ENCODE peak calls at places on chromosomes 4 and X, in five cellular contexts. One of them, this sample, is unnamed.

GRCh38 chrX:130144509-130144908 is 21.1 kb downstream of the AIFM1 start:
- DNase-seq in mesenchymal stem cell: no peak
- DNase-seq in mesendoderm: no peak
- DNase-seq in neuronal stem cell: no peak
- DNase-seq in IMR-90: peak
- DNase-seq in this sample: no peak

GRCh38 chrX:110409925-110410324 is 51.3 kb downstream of the RTL9 start:
- DNase-seq in mesendoderm: no peak
- DNase-seq in neuronal stem cell: no peak
- DNase-seq in mesenchymal stem cell: peak
- DNase-seq in IMR-90: peak
- DNase-seq in this sample: no peak

GRCh38 chrX:76555816-76556215 is 128.3 kb downstream of the MAGEE1 start:
- DNase-seq in mesendoderm: peak
- DNase-seq in neuronal stem cell: peak
- DNase-seq in IMR-90: peak
- DNase-seq in mesenchymal stem cell: no peak
- DNase-seq in this sample: peak

GRCh38 chrX:13252726-13253125 is 67.1 kb downstream of the ATXN3L start:
- DNase-seq in neuronal stem cell: no peak
- DNase-seq in IMR-90: peak
- DNase-seq in mesendoderm: no peak
- DNase-seq in mesenchymal stem cell: no peak
- DNase-seq in this sample: no peak

GRCh38 chrX:44785652-44786051 is 58.2 kb upstream of the DUSP21 start:
- DNase-seq in mesendoderm: no peak
- DNase-seq in neuronal stem cell: no peak
- DNase-seq in mesenchymal stem cell: no peak
- DNase-seq in IMR-90: peak
- DNase-seq in this sample: no peak

GRCh38 chr4:155954939-155955338 is 1.3 kb upstream of the CTSO start:
- DNase-seq in mesenchymal stem cell: no peak
- DNase-seq in mesendoderm: no peak
- DNase-seq in neuronal stem cell: no peak
- DNase-seq in IMR-90: peak
- DNase-seq in this sample: no peak

GRCh38 chr4:85725727-85726170 is 250.8 kb downstream of the ARHGAP24 start:
- DNase-seq in mesenchymal stem cell: no peak
- DNase-seq in mesendoderm: peak
- DNase-seq in neuronal stem cell: no peak
- DNase-seq in IMR-90: no peak
- DNase-seq in this sample: no peak

GRCh38 chr4:625631-626031 is 258 bp downstream of the PDE6B start:
- DNase-seq in neuronal stem cell: no peak
- DNase-seq in IMR-90: no peak
- DNase-seq in mesenchymal stem cell: no peak
- DNase-seq in mesendoderm: no peak
- DNase-seq in this sample: no peak

GRCh38 chrX:12970691-12971202 is 4.2 kb upstream of the TMSB4X start:
- DNase-seq in IMR-90: peak
- DNase-seq in neuronal stem cell: no peak
- DNase-seq in mesenchymal stem cell: peak
- DNase-seq in mesendoderm: peak
- DNase-seq in this sample: peak

GRCh38 chr4:100736651-100737450 is 219.0 kb upstream of the EMCN start:
- DNase-seq in neuronal stem cell: peak
- DNase-seq in IMR-90: peak
- DNase-seq in mesendoderm: peak
- DNase-seq in mesenchymal stem cell: peak
- DNase-seq in this sample: no peak

GRCh38 chr4:138188406-138189084 is 53.6 kb downstream of the SLC7A11 start:
- DNase-seq in mesendoderm: peak
- DNase-seq in neuronal stem cell: no peak
- DNase-seq in mesenchymal stem cell: no peak
- DNase-seq in IMR-90: peak
- DNase-seq in this sample: no peak

GRCh38 chr4:1031956-1032795 is 20.8 kb downstream of the FGFRL1 start:
- DNase-seq in mesendoderm: no peak
- DNase-seq in mesenchymal stem cell: no peak
- DNase-seq in IMR-90: no peak
- DNase-seq in neuronal stem cell: no peak
- DNase-seq in this sample: no peak

GRCh38 chrX:153766098-153766817 is 2.2 kb downstream of the PLXNB3 start:
- DNase-seq in IMR-90: peak
- DNase-seq in mesenchymal stem cell: peak
- DNase-seq in mesendoderm: peak
- DNase-seq in neuronal stem cell: no peak
- DNase-seq in this sample: peak

GRCh38 chr4:16818005-16818404 is 80.4 kb downstream of the LDB2 start:
- DNase-seq in IMR-90: no peak
- DNase-seq in mesendoderm: peak
- DNase-seq in mesenchymal stem cell: no peak
- DNase-seq in neuronal stem cell: no peak
- DNase-seq in this sample: no peak
- H2BK120ac ChIP-seq in IMR-90: no peak
- H2BK120ac ChIP-seq in mesendoderm: no peak
- H2BK120ac ChIP-seq in mesenchymal stem cell: no peak
- H2BK120ac ChIP-seq in neuronal stem cell: no peak
- H2BK120ac ChIP-seq in this sample: no peak

DNA sequence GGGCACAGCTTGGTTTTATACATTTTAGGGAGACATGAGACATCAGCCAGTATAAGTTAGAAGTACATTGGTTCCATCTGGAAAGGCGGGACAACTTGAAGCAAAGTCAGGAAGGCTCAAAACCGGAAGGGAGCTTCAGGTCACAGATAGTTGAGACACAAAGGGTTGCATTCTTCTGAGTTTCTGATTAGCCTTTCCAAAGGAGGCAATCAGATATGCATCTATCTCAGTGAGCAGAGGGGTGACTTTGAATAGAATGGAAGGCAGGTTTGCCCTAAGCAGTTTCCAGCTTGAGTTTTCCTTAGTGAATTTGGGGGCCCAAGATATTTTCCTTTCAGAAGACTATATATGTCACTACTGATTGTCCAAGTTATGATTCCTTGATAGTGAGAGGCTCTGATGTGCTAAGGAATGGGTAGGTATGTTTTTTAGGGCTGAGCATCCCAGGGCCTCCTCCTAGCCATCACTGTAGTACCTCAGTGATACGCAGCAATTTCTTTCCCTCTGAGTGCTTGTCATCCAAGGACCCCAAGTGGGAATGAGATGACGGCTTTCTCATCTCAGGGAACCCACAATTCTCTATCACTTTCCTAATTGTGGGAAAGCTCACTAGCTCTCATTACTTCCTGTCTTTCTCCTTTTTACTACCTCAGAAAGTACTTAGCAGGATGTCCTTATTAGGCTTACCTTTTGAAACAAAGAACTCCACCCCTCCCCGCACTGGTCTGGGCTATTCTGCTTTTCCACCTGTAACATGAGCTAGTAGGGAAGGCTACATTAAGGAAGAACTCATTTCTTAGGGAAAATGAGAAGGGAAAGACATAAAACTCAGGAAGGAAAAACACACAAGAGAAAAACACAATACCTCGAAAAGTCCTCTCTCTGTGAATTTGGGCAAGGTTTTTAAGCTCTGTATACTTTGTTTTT is 632.7 kb downstream of the RAPGEF2 start:
- DNase-seq in mesendoderm: peak
- DNase-seq in IMR-90: no peak
- DNase-seq in mesenchymal stem cell: no peak
- DNase-seq in neuronal stem cell: no peak
- DNase-seq in this sample: no peak
- H2BK120ac ChIP-seq in mesendoderm: peak
- H2BK120ac ChIP-seq in IMR-90: no peak
- H2BK120ac ChIP-seq in mesenchymal stem cell: no peak
- H2BK120ac ChIP-seq in neuronal stem cell: no peak
- H2BK120ac ChIP-seq in this sample: no peak

DNA sequence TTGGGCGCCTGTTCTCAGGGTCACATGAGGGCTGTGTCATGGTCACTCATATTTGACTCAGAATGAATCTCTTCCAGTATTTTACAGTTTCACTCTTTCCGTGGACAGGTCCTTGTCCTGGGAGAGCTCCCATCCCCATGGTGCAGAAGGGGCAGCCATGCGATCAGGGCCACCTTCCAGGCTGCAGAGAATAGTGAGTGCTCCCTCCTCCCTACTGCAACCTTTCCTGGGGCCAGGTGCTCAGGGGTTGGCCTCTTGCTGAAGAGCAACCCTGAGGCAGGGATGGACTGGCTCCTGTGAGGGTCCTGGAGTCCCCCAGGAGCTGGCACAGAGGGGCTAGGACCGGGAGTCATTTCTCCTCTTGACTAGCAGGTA is 108.4 kb downstream of the ABLIM2 start:
- DNase-seq in mesenchymal stem cell: no peak
- DNase-seq in mesendoderm: no peak
- DNase-seq in neuronal stem cell: no peak
- DNase-seq in IMR-90: no peak
- DNase-seq in this sample: no peak
- H2BK120ac ChIP-seq in mesenchymal stem cell: no peak
- H2BK120ac ChIP-seq in mesendoderm: no peak
- H2BK120ac ChIP-seq in neuronal stem cell: peak
- H2BK120ac ChIP-seq in IMR-90: no peak
- H2BK120ac ChIP-seq in this sample: no peak

GRCh38 chr4:98110929-98111328 is 32.3 kb downstream of the STPG2 start:
- DNase-seq in mesenchymal stem cell: no peak
- DNase-seq in mesendoderm: no peak
- DNase-seq in neuronal stem cell: no peak
- DNase-seq in IMR-90: no peak
- DNase-seq in this sample: no peak

GRCh38 chr4:98113005-98113404 is 30.3 kb downstream of the STPG2 start:
- DNase-seq in mesenchymal stem cell: peak
- DNase-seq in IMR-90: peak
- DNase-seq in mesendoderm: peak
- DNase-seq in neuronal stem cell: peak
- DNase-seq in this sample: peak

DNA sequence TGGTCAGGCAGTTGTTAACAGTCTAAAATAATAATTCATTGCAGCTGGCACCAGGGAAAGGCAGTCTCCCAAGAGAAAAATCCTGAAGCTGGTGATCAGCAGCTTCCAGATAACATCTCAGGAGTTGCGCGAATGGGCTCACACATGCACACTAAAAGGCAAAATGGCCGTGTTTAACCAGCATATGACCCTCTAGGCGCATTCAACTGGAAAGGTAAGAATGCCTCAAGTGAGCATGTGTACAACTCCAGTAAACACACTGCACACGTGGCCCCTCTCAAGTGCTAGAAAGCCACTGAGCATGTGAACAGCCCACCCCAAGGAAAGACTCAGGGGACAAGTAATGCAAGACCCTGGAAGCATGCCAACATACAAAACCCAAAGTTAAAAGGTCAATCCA is 33.1 kb downstream of the STPG2 start:
- DNase-seq in IMR-90: no peak
- DNase-seq in neuronal stem cell: no peak
- DNase-seq in mesendoderm: no peak
- DNase-seq in mesenchymal stem cell: no peak
- DNase-seq in this sample: peak
- H2BK120ac ChIP-seq in IMR-90: no peak
- H2BK120ac ChIP-seq in neuronal stem cell: no peak
- H2BK120ac ChIP-seq in mesendoderm: no peak
- H2BK120ac ChIP-seq in mesenchymal stem cell: no peak
- H2BK120ac ChIP-seq in this sample: no peak

GRCh38 chr4:83855044-83855443 is 319.1 kb downstream of the GPAT3 start:
- DNase-seq in IMR-90: peak
- DNase-seq in mesendoderm: peak
- DNase-seq in mesenchymal stem cell: peak
- DNase-seq in neuronal stem cell: no peak
- DNase-seq in this sample: peak
- H2BK120ac ChIP-seq in IMR-90: peak
- H2BK120ac ChIP-seq in mesendoderm: no peak
- H2BK120ac ChIP-seq in mesenchymal stem cell: no peak
- H2BK120ac ChIP-seq in neuronal stem cell: no peak
- H2BK120ac ChIP-seq in this sample: peak

DNA sequence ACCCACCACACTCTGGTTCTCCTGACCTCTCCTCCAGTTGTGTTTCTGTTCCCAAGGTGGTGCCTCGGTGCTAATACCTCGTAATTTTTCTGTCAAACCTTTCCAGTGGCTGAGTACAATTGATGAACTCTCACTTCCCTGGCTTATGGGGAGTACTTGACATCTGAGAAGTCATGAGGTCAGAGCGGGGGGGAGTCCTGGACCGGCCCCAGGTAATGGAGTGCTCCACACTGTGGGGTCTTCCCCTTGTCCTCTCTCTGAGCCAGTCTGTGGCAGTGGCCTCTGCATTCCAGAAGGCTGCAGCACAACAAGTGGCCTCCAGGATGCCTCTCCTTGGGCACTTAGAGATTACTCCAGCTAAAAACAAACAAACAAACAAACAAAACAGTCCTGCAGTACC is 122.5 kb upstream of the TRIM2 start:
- DNase-seq in mesendoderm: peak
- DNase-seq in IMR-90: no peak
- DNase-seq in neuronal stem cell: no peak
- DNase-seq in mesenchymal stem cell: no peak
- DNase-seq in this sample: no peak
- H2BK120ac ChIP-seq in mesendoderm: no peak
- H2BK120ac ChIP-seq in IMR-90: no peak
- H2BK120ac ChIP-seq in neuronal stem cell: no peak
- H2BK120ac ChIP-seq in mesenchymal stem cell: no peak
- H2BK120ac ChIP-seq in this sample: no peak

GRCh38 chr4:113049421-113050355 is at the start of gene ANK2:
- DNase-seq in IMR-90: no peak
- DNase-seq in mesendoderm: peak
- DNase-seq in mesenchymal stem cell: no peak
- DNase-seq in neuronal stem cell: peak
- DNase-seq in this sample: peak
- H2BK120ac ChIP-seq in IMR-90: no peak
- H2BK120ac ChIP-seq in mesendoderm: no peak
- H2BK120ac ChIP-seq in mesenchymal stem cell: no peak
- H2BK120ac ChIP-seq in neuronal stem cell: no peak
- H2BK120ac ChIP-seq in this sample: no peak

GRCh38 chr4:64727960-64728359 is 318.7 kb upstream of the TECRL start:
- DNase-seq in mesenchymal stem cell: no peak
- DNase-seq in neuronal stem cell: no peak
- DNase-seq in IMR-90: no peak
- DNase-seq in mesendoderm: peak
- DNase-seq in this sample: no peak

GRCh38 chr4:64724689-64725088 is 315.4 kb upstream of the TECRL start:
- DNase-seq in mesendoderm: no peak
- DNase-seq in neuronal stem cell: no peak
- DNase-seq in IMR-90: no peak
- DNase-seq in mesenchymal stem cell: no peak
- DNase-seq in this sample: no peak

GRCh38 chr4:64729561-64729960 is 320.3 kb upstream of the TECRL start:
- DNase-seq in mesenchymal stem cell: no peak
- DNase-seq in IMR-90: no peak
- DNase-seq in neuronal stem cell: no peak
- DNase-seq in mesendoderm: peak
- DNase-seq in this sample: no peak
- H2BK120ac ChIP-seq in mesenchymal stem cell: no peak
- H2BK120ac ChIP-seq in IMR-90: no peak
- H2BK120ac ChIP-seq in neuronal stem cell: no peak
- H2BK120ac ChIP-seq in mesendoderm: no peak
- H2BK120ac ChIP-seq in this sample: no peak

This sample was measured in trophoblast cell.